ENCODE peak calls at places on chromosomes 11 and 22, in nine cellular contexts. D is left ventricle myocardium inferior, H is fibroblast of pulmonary artery, M is spleen, Z is Caco-2, Q is testis, L is stomach, B is A549, J is heart right ventricle. P is an unnamed sample.

GRCh38 chr11:2376751-2377451 is at the start of gene CD81:
- DNase-seq in D (no peak), H (peak), M (peak), Z (peak), Q (peak), L (peak), B (peak), J (peak), P (no peak)

GRCh38 chr11:94602430-94603372 is 35.5 kb downstream of the PIWIL4 start:
- DNase-seq in D (peak), H (peak), M (no peak), Z (peak), Q (peak), L (peak), B (peak), J (peak), P (no peak)

GRCh38 chr22:20852076-20852475 is 6.5 kb downstream of the PI4KA start:
- DNase-seq in D (no peak), H (no peak), M (no peak), Z (no peak), Q (no peak), L (no peak), B (no peak), J (no peak), P (no peak)

GRCh38 chr22:45230026-45230845 is 10.5 kb downstream of the KIAA0930 start:
- DNase-seq in D (no peak), H (no peak), M (no peak), Z (no peak), Q (no peak), L (no peak), B (no peak), J (no peak), P (no peak)

GRCh38 chr22:24990344-24990905 is 37.9 kb downstream of the KIAA1671 start:
- DNase-seq in D (no peak), H (no peak), M (no peak), Z (no peak), Q (no peak), L (no peak), B (no peak), J (no peak), P (no peak)

GRCh38 chr11:121591405-121592033 is 138.8 kb upstream of the SORL1-AS1 start:
- DNase-seq in D (no peak), H (peak), M (no peak), Z (peak), Q (peak), L (peak), B (peak), J (no peak), P (peak)

GRCh38 chr22:35380537-35381423 is at the start of gene HMOX1:
- DNase-seq in D (peak), H (peak), M (peak), Z (peak), Q (peak), L (peak), B (peak), J (peak), P (peak)

GRCh38 chr11:125128450-125128849 is 17.0 kb upstream of the TMEM218 start:
- DNase-seq in D (no peak), H (peak), M (no peak), Z (no peak), Q (no peak), L (no peak), B (no peak), J (no peak), P (peak)

GRCh38 chr22:23193882-23194281 is 13.6 kb downstream of the BCR start:
- DNase-seq in D (no peak), H (no peak), M (no peak), Z (no peak), Q (no peak), L (no peak), B (no peak), J (no peak), P (no peak)

GRCh38 chr11:63937713-63938480 is 905 bp upstream of the NAA40 start:
- DNase-seq in D (no peak), H (no peak), M (peak), Z (peak), Q (no peak), L (no peak), B (no peak), J (no peak), P (no peak)

GRCh38 chr11:93734427-93735222 is 6.7 kb downstream of the TAF1D start:
- DNase-seq in D (no peak), H (no peak), M (no peak), Z (no peak), Q (no peak), L (no peak), B (no peak), J (no peak), P (no peak)

GRCh38 chr11:20015529-20016427 is 144.5 kb downstream of the DBX1 start:
- DNase-seq in D (no peak), H (peak), M (no peak), Z (no peak), Q (no peak), L (no peak), B (peak), J (no peak), P (no peak)

GRCh38 chr11:9070740-9071476 is 20.5 kb downstream of the SCUBE2 start:
- DNase-seq in D (no peak), H (no peak), M (no peak), Z (peak), Q (no peak), L (no peak), B (no peak), J (no peak), P (no peak)

GRCh38 chr11:15805726-15806125 is 550.6 kb downstream of the SOX6 start:
- DNase-seq in D (no peak), H (no peak), M (no peak), Z (no peak), Q (no peak), L (no peak), B (no peak), J (no peak), P (no peak)

GRCh38 chr11:12211331-12212065 is 101.1 kb downstream of the MICAL2 start:
- DNase-seq in D (no peak), H (no peak), M (peak), Z (no peak), Q (no peak), L (no peak), B (no peak), J (no peak), P (no peak)

GRCh38 chr11:72225411-72225951 is 914 bp downstream of the INPPL1 start:
- DNase-seq in D (no peak), H (no peak), M (peak), Z (peak), Q (peak), L (no peak), B (no peak), J (no peak), P (no peak)

GRCh38 chr11:124424384-124424921 is at the start of gene OR8B4:
- DNase-seq in D (no peak), H (no peak), M (no peak), Z (no peak), Q (no peak), L (no peak), B (no peak), J (no peak), P (no peak)

GRCh38 chr11:82703796-82704195 is 29.9 kb downstream of the FAM181B start:
- DNase-seq in D (no peak), H (no peak), M (no peak), Z (no peak), Q (no peak), L (no peak), B (no peak), J (no peak), P (no peak)

GRCh38 chr22:20774882-20775281 is 969 bp downstream of the SERPIND1 start:
- DNase-seq in D (no peak), H (no peak), M (no peak), Z (no peak), Q (no peak), L (no peak), B (no peak), J (no peak), P (no peak)

GRCh38 chr22:17234144-17234623 is 14.9 kb upstream of the ADA2 start:
- DNase-seq in D (no peak), H (peak), M (peak), Z (no peak), Q (no peak), L (no peak), B (peak), J (no peak), P (no peak)

GRCh38 chr22:31332886-31333285 is 13.3 kb downstream of the PATZ1 start:
- DNase-seq in D (no peak), H (no peak), M (no peak), Z (no peak), Q (no peak), L (no peak), B (no peak), J (no peak), P (no peak)

GRCh38 chr11:134387501-134387900 is 24.5 kb downstream of the B3GAT1 start:
- DNase-seq in D (no peak), H (no peak), M (no peak), Z (no peak), Q (no peak), L (no peak), B (no peak), J (no peak), P (no peak)

GRCh38 chr11:124517314-124517713 is 26.1 kb downstream of the OR8B12 start:
- DNase-seq in D (no peak), H (no peak), M (no peak), Z (no peak), Q (no peak), L (no peak), B (no peak), J (no peak), P (no peak)

GRCh38 chr22:43996170-43996980 is 27.7 kb upstream of the PARVB start:
- DNase-seq in D (peak), H (no peak), M (peak), Z (no peak), Q (peak), L (peak), B (no peak), J (peak), P (no peak)

GRCh38 chr22:39443416-39443815 is 13.4 kb upstream of the MGAT3 start:
- DNase-seq in D (no peak), H (no peak), M (no peak), Z (no peak), Q (no peak), L (no peak), B (no peak), J (no peak), P (no peak)

GRCh38 chr11:134613646-134614045 is 201.6 kb upstream of the B3GAT1 start:
- DNase-seq in D (no peak), H (no peak), M (no peak), Z (no peak), Q (no peak), L (no peak), B (no peak), J (no peak), P (no peak)

GRCh38 chr22:28344893-28345292 is 334.7 kb downstream of the TTC28 start:
- DNase-seq in D (no peak), H (no peak), M (no peak), Z (no peak), Q (no peak), L (no peak), B (no peak), J (no peak), P (no peak)

GRCh38 chr11:69327741-69328191 is 33.8 kb downstream of the MYEOV start:
- DNase-seq in D (no peak), H (no peak), M (no peak), Z (no peak), Q (no peak), L (peak), B (no peak), J (no peak), P (no peak)

GRCh38 chr11:46251954-46252353 is 25.5 kb upstream of the CREB3L1 start:
- DNase-seq in D (no peak), H (no peak), M (no peak), Z (no peak), Q (no peak), L (no peak), B (no peak), J (no peak), P (no peak)

GRCh38 chr22:20441631-20442484 is 4.2 kb upstream of the SCARF2 start:
- DNase-seq in D (no peak), H (peak), M (peak), Z (no peak), Q (no peak), L (no peak), B (no peak), J (no peak), P (no peak)

GRCh38 chr22:30435674-30436126 is 10.1 kb downstream of the MTFP1 start:
- DNase-seq in D (no peak), H (no peak), M (peak), Z (no peak), Q (no peak), L (peak), B (no peak), J (no peak), P (no peak)

GRCh38 chr22:24106385-24107381 is 74.6 kb upstream of the SUSD2 start:
- DNase-seq in D (peak), H (no peak), M (no peak), Z (no peak), Q (no peak), L (no peak), B (no peak), J (no peak), P (no peak)

GRCh38 chr11:14644396-14645246 is 1.0 kb downstream of the PDE3B start:
- DNase-seq in D (peak), H (peak), M (peak), Z (peak), Q (peak), L (peak), B (peak), J (peak), P (no peak)
- TF ChIP-seq CTCF in D (peak), H (no peak), M (no peak), Z (peak), Q (peak), L (no peak), B (no peak), J (no peak), P (no peak)

DNA sequence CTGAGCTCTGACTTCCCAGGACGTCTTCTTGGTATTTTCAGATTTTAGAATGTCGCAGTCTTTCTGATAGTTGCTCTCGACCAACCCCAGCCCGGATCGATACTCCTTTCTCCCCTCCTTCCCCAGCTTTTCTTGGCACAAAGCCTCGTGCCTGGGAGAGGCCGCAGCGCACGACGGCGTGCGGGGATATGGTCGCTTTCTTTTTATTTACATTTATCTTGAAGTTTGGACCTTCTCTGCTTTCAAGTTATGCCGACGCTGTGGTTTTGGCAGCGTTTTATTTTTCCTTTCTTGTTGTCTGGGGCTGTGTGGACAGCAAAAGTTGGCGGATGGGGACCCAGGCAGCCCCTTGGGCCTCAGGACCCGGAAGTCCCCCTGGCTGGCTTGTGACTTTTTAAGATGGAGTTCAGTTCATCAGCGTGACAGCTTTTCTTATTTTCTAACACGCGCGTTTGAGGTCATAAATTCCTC is 4.2 kb upstream of the SPDYC start:
- DNase-seq in D (no peak), H (no peak), M (no peak), Z (peak), Q (no peak), L (no peak), B (no peak), J (no peak), P (no peak)
- H3K4me3 ChIP-seq in D (peak), H (no peak), M (no peak), Z (peak), Q (peak), L (peak), B (no peak), J (no peak), P (peak)

DNA sequence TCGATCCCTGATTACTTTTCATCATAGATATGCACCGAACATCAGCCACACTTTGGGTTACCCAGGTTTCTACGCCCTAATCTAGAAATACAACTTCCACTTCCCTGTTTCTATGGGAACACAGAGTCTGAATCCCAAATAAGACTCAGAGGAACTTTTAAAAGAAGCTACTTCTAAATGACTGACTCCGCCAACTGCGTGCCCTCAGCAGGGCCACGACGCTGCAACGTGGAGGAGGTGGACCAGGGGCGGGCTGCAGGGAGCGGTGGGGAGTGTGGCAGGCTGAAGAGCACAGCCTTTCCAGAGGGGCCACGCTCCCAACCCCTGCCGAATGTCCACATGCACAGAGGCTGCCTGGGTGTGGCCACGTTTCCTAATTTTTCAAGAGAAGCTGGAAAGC is 304.0 kb downstream of the SHANK2 start:
- DNase-seq in D (no peak), H (no peak), M (no peak), Z (no peak), Q (no peak), L (no peak), B (no peak), J (no peak), P (no peak)
- TF ChIP-seq CTCF in D (no peak), H (no peak), M (no peak), Z (no peak), Q (no peak), L (no peak), B (no peak), J (no peak), P (no peak)

GRCh38 chr11:68002575-68002942 is 1.3 kb downstream of the UNC93B1 start:
- DNase-seq in D (no peak), H (no peak), M (peak), Z (no peak), Q (no peak), L (no peak), B (no peak), J (no peak), P (no peak)
- H3K4me3 ChIP-seq in D (peak), H (no peak), M (peak), Z (no peak), Q (no peak), L (peak), B (peak), J (no peak), P (no peak)

DNA sequence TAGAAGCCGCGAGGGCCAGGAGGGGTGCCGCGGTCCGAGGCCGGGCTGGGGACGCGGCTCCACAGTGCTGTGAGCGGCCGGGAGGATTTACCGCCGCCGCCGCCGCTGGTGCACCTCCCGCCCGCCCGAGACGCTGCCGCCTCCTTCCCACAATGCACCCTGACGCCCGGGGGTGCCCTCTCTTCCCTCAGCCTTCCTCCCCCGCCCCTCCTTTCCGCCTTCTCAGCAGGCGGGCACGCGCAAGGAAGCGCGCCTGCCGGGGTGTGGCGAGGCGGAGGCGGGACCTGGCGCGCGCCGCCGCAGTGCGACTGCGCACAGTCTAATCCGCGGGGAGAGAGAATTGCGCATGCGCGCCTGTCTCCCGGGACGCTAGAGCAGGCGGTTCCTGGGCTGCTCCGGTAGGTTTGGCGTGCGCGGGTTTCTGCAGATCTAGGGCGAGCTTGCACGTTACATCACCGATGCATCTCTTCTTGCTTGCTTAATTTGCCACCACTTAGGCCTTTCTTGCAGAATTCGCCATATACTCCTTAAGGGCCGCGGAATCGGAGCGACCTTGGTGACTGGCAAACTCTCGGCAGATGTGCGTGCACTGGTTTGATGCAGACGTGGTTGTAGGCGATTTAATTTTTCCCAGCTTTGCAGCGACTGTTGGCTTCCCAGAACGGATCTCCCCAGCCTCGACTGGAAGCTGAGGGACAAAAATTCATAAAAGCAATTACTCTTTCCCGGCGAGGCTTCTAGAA is at the start of the genes GVQW3 and THAP12:
- DNase-seq in D (peak), H (peak), M (peak), Z (peak), Q (peak), L (peak), B (peak), J (peak), P (peak)
- TF ChIP-seq CTCF in D (peak), H (no peak), M (no peak), Z (peak), Q (no peak), L (no peak), B (peak), J (no peak), P (no peak)

GRCh38 chr11:84313830-84314359 is 1027.7 kb upstream of the CCDC90B start:
- DNase-seq in D (no peak), H (peak), M (no peak), Z (no peak), Q (no peak), L (no peak), B (no peak), J (no peak), P (no peak)
- H3K4me3 ChIP-seq in D (no peak), H (no peak), M (no peak), Z (no peak), Q (no peak), L (no peak), B (no peak), J (no peak), P (no peak)

DNA sequence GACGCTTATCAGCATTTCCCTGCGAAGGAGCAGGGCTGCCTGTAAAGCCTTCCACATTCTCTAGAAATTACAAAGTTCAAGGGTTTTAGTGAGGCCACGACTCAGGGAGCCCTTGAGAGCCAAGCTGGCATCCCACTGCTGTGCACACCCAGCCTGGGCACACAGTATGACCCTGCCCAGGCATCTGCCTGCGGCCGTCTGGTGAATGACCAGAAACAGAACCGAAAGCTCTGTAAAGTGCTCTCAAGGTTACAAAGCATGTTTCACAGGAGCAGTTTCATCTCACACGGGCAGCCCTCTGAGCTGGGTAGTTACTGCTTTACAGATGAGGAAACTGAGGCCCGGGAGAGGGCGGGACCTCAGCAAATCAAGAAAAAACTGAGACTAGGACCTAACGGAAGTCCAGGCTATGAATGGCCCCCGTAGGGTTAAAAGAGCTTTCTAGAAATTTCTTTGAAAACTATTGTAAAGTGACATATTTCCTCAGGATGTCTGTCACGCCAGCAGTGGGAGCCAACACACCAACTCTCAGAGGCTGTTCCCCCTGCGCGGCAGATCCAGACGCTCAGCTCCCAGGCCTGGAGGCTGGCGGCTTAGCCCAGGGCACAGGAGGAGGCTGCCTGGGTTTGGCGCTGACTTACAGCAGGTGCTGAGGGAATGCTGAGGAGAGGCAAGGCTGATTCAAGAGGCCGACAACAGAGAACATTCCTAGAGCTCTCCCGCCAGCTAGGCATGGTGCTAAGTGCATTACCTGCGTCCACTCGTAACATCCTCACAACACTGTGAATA is 7.7 kb upstream of the TCF20 start:
- DNase-seq in D (no peak), H (no peak), M (peak), Z (peak), Q (no peak), L (no peak), B (no peak), J (no peak), P (no peak)
- TF ChIP-seq CTCF in D (no peak), H (peak), M (no peak), Z (peak), Q (no peak), L (no peak), B (no peak), J (no peak), P (peak)

P was measured in AG09309.